ENCODE peak calls at places on chromosomes 13 and 19, in nine cellular contexts. One of them, this sample, is unnamed.
A peak's percentile ranks its signal among the peaks of the same experiment; 100 is the strongest.

GRCh38 chr13:74064805-74065204 is 69.4 kb downstream of the KLF12 start:
- DNase-seq in SJCRH30: no peak
- DNase-seq in NCI-H2107: no peak
- DNase-seq in fibroblast of the aortic adventitia: no peak
- DNase-seq in CD4-positive, CD25-positive, alpha-beta regulatory T cell: no peak
- DNase-seq in GM04504: no peak
- DNase-seq in ELF-1: no peak
- DNase-seq in stimulated activated CD4-positive, alpha-beta T cell treated with anti-CD3 and anti-CD28 coated beads, Interleukin-4, amount 100 ng/mL, for 4 hours: no peak
- DNase-seq in NCI-H2081: no peak
- DNase-seq in this sample: no peak

GRCh38 chr13:33349996-33350826 is 64.7 kb upstream of the STARD13 start:
- DNase-seq in SJCRH30: peak; percentile 76
- DNase-seq in NCI-H2107: no peak
- DNase-seq in fibroblast of the aortic adventitia: peak; percentile 37
- DNase-seq in CD4-positive, CD25-positive, alpha-beta regulatory T cell: no peak
- DNase-seq in GM04504: no peak
- DNase-seq in ELF-1: peak; percentile 10
- DNase-seq in stimulated activated CD4-positive, alpha-beta T cell treated with anti-CD3 and anti-CD28 coated beads, Interleukin-4, amount 100 ng/mL, for 4 hours: no peak
- DNase-seq in NCI-H2081: no peak
- DNase-seq in this sample: no peak

GRCh38 chr13:114315074-114315785 is 927 bp downstream of the CHAMP1 start:
- DNase-seq in SJCRH30: no peak
- DNase-seq in NCI-H2107: no peak
- DNase-seq in fibroblast of the aortic adventitia: no peak
- DNase-seq in CD4-positive, CD25-positive, alpha-beta regulatory T cell: peak; percentile 44
- DNase-seq in GM04504: no peak
- DNase-seq in ELF-1: no peak
- DNase-seq in stimulated activated CD4-positive, alpha-beta T cell treated with anti-CD3 and anti-CD28 coated beads, Interleukin-4, amount 100 ng/mL, for 4 hours: no peak
- DNase-seq in NCI-H2081: no peak
- DNase-seq in this sample: no peak

GRCh38 chr19:13024958-13025653 is 29.8 kb downstream of the NFIX start:
- DNase-seq in SJCRH30: no peak
- DNase-seq in NCI-H2107: no peak
- DNase-seq in fibroblast of the aortic adventitia: no peak
- DNase-seq in CD4-positive, CD25-positive, alpha-beta regulatory T cell: no peak
- DNase-seq in GM04504: no peak
- DNase-seq in ELF-1: peak; percentile 48
- DNase-seq in stimulated activated CD4-positive, alpha-beta T cell treated with anti-CD3 and anti-CD28 coated beads, Interleukin-4, amount 100 ng/mL, for 4 hours: no peak
- DNase-seq in NCI-H2081: peak; percentile 46
- DNase-seq in this sample: no peak

GRCh38 chr13:114038211-114038613 is 64.3 kb upstream of the C13orf46 start:
- DNase-seq in SJCRH30: peak; percentile 59
- DNase-seq in NCI-H2107: no peak
- DNase-seq in fibroblast of the aortic adventitia: no peak
- DNase-seq in CD4-positive, CD25-positive, alpha-beta regulatory T cell: no peak
- DNase-seq in GM04504: peak; percentile 28
- DNase-seq in ELF-1: no peak
- DNase-seq in stimulated activated CD4-positive, alpha-beta T cell treated with anti-CD3 and anti-CD28 coated beads, Interleukin-4, amount 100 ng/mL, for 4 hours: no peak
- DNase-seq in NCI-H2081: no peak
- DNase-seq in this sample: no peak

GRCh38 chr19:5142725-5143097 is 173.8 kb downstream of the KDM4B start:
- DNase-seq in SJCRH30: no peak
- DNase-seq in NCI-H2107: no peak
- DNase-seq in fibroblast of the aortic adventitia: no peak
- DNase-seq in CD4-positive, CD25-positive, alpha-beta regulatory T cell: no peak
- DNase-seq in GM04504: no peak
- DNase-seq in ELF-1: no peak
- DNase-seq in stimulated activated CD4-positive, alpha-beta T cell treated with anti-CD3 and anti-CD28 coated beads, Interleukin-4, amount 100 ng/mL, for 4 hours: no peak
- DNase-seq in NCI-H2081: no peak
- DNase-seq in this sample: no peak

GRCh38 chr19:17112700-17113099 is 37.1 kb downstream of the MYO9B start:
- DNase-seq in SJCRH30: no peak
- DNase-seq in NCI-H2107: no peak
- DNase-seq in fibroblast of the aortic adventitia: no peak
- DNase-seq in CD4-positive, CD25-positive, alpha-beta regulatory T cell: no peak
- DNase-seq in GM04504: no peak
- DNase-seq in ELF-1: no peak
- DNase-seq in stimulated activated CD4-positive, alpha-beta T cell treated with anti-CD3 and anti-CD28 coated beads, Interleukin-4, amount 100 ng/mL, for 4 hours: no peak
- DNase-seq in NCI-H2081: no peak
- DNase-seq in this sample: no peak

GRCh38 chr19:29617336-29618266 is 11.5 kb downstream of the POP4 start:
- DNase-seq in SJCRH30: no peak
- DNase-seq in NCI-H2107: no peak
- DNase-seq in fibroblast of the aortic adventitia: no peak
- DNase-seq in CD4-positive, CD25-positive, alpha-beta regulatory T cell: no peak
- DNase-seq in GM04504: no peak
- DNase-seq in ELF-1: no peak
- DNase-seq in stimulated activated CD4-positive, alpha-beta T cell treated with anti-CD3 and anti-CD28 coated beads, Interleukin-4, amount 100 ng/mL, for 4 hours: no peak
- DNase-seq in NCI-H2081: no peak
- DNase-seq in this sample: no peak

GRCh38 chr19:2050349-2050990 is 574 bp downstream of the MKNK2 start:
- DNase-seq in SJCRH30: no peak
- DNase-seq in NCI-H2107: no peak
- DNase-seq in fibroblast of the aortic adventitia: no peak
- DNase-seq in CD4-positive, CD25-positive, alpha-beta regulatory T cell: no peak
- DNase-seq in GM04504: no peak
- DNase-seq in ELF-1: no peak
- DNase-seq in stimulated activated CD4-positive, alpha-beta T cell treated with anti-CD3 and anti-CD28 coated beads, Interleukin-4, amount 100 ng/mL, for 4 hours: no peak
- DNase-seq in NCI-H2081: no peak
- DNase-seq in this sample: no peak

GRCh38 chr19:18541992-18542935 is 1.1 kb downstream of the FKBP8 start:
- DNase-seq in SJCRH30: no peak
- DNase-seq in NCI-H2107: no peak
- DNase-seq in fibroblast of the aortic adventitia: no peak
- DNase-seq in CD4-positive, CD25-positive, alpha-beta regulatory T cell: no peak
- DNase-seq in GM04504: no peak
- DNase-seq in ELF-1: no peak
- DNase-seq in stimulated activated CD4-positive, alpha-beta T cell treated with anti-CD3 and anti-CD28 coated beads, Interleukin-4, amount 100 ng/mL, for 4 hours: no peak
- DNase-seq in NCI-H2081: no peak
- DNase-seq in this sample: no peak

GRCh38 chr19:41586064-41586463 is 10.1 kb downstream of the CEACAM21 start:
- DNase-seq in SJCRH30: no peak
- DNase-seq in NCI-H2107: no peak
- DNase-seq in fibroblast of the aortic adventitia: no peak
- DNase-seq in CD4-positive, CD25-positive, alpha-beta regulatory T cell: no peak
- DNase-seq in GM04504: no peak
- DNase-seq in ELF-1: no peak
- DNase-seq in stimulated activated CD4-positive, alpha-beta T cell treated with anti-CD3 and anti-CD28 coated beads, Interleukin-4, amount 100 ng/mL, for 4 hours: no peak
- DNase-seq in NCI-H2081: no peak
- DNase-seq in this sample: no peak

GRCh38 chr19:46466536-46467199 is 4.7 kb downstream of the PNMA8A start:
- DNase-seq in SJCRH30: no peak
- DNase-seq in NCI-H2107: no peak
- DNase-seq in fibroblast of the aortic adventitia: peak; percentile 90
- DNase-seq in CD4-positive, CD25-positive, alpha-beta regulatory T cell: no peak
- DNase-seq in GM04504: peak; percentile 62
- DNase-seq in ELF-1: no peak
- DNase-seq in stimulated activated CD4-positive, alpha-beta T cell treated with anti-CD3 and anti-CD28 coated beads, Interleukin-4, amount 100 ng/mL, for 4 hours: no peak
- DNase-seq in NCI-H2081: no peak
- DNase-seq in this sample: peak; percentile 62

GRCh38 chr19:10404888-10405808 is 1.8 kb upstream of the CDC37 start:
- DNase-seq in SJCRH30: no peak
- DNase-seq in NCI-H2107: no peak
- DNase-seq in fibroblast of the aortic adventitia: no peak
- DNase-seq in CD4-positive, CD25-positive, alpha-beta regulatory T cell: no peak
- DNase-seq in GM04504: no peak
- DNase-seq in ELF-1: no peak
- DNase-seq in stimulated activated CD4-positive, alpha-beta T cell treated with anti-CD3 and anti-CD28 coated beads, Interleukin-4, amount 100 ng/mL, for 4 hours: peak; percentile 43
- DNase-seq in NCI-H2081: no peak
- DNase-seq in this sample: no peak

GRCh38 chr19:11416346-11417052 is 2.6 kb downstream of the RGL3 start:
- DNase-seq in SJCRH30: no peak
- DNase-seq in NCI-H2107: no peak
- DNase-seq in fibroblast of the aortic adventitia: no peak
- DNase-seq in CD4-positive, CD25-positive, alpha-beta regulatory T cell: no peak
- DNase-seq in GM04504: no peak
- DNase-seq in ELF-1: no peak
- DNase-seq in stimulated activated CD4-positive, alpha-beta T cell treated with anti-CD3 and anti-CD28 coated beads, Interleukin-4, amount 100 ng/mL, for 4 hours: no peak
- DNase-seq in NCI-H2081: no peak
- DNase-seq in this sample: no peak

GRCh38 chr13:72314210-72314609 is 413.2 kb downstream of the MZT1 start:
- DNase-seq in SJCRH30: no peak
- DNase-seq in NCI-H2107: no peak
- DNase-seq in fibroblast of the aortic adventitia: no peak
- DNase-seq in CD4-positive, CD25-positive, alpha-beta regulatory T cell: no peak
- DNase-seq in GM04504: no peak
- DNase-seq in ELF-1: no peak
- DNase-seq in stimulated activated CD4-positive, alpha-beta T cell treated with anti-CD3 and anti-CD28 coated beads, Interleukin-4, amount 100 ng/mL, for 4 hours: no peak
- DNase-seq in NCI-H2081: no peak
- DNase-seq in this sample: no peak

GRCh38 chr13:112204881-112205327 is 138.0 kb downstream of the SOX1 start:
- DNase-seq in SJCRH30: no peak
- DNase-seq in NCI-H2107: no peak
- DNase-seq in fibroblast of the aortic adventitia: no peak
- DNase-seq in CD4-positive, CD25-positive, alpha-beta regulatory T cell: no peak
- DNase-seq in GM04504: no peak
- DNase-seq in ELF-1: peak; percentile 84
- DNase-seq in stimulated activated CD4-positive, alpha-beta T cell treated with anti-CD3 and anti-CD28 coated beads, Interleukin-4, amount 100 ng/mL, for 4 hours: no peak
- DNase-seq in NCI-H2081: no peak
- DNase-seq in this sample: no peak

GRCh38 chr13:111943229-111943795 is 123.6 kb upstream of the SOX1 start:
- DNase-seq in SJCRH30: no peak
- DNase-seq in NCI-H2107: peak; percentile 56
- DNase-seq in fibroblast of the aortic adventitia: no peak
- DNase-seq in CD4-positive, CD25-positive, alpha-beta regulatory T cell: no peak
- DNase-seq in GM04504: no peak
- DNase-seq in ELF-1: peak; percentile 33
- DNase-seq in stimulated activated CD4-positive, alpha-beta T cell treated with anti-CD3 and anti-CD28 coated beads, Interleukin-4, amount 100 ng/mL, for 4 hours: no peak
- DNase-seq in NCI-H2081: no peak
- DNase-seq in this sample: no peak

GRCh38 chr19:35299523-35300339 is 7.8 kb downstream of the MAG start:
- DNase-seq in SJCRH30: no peak
- DNase-seq in NCI-H2107: no peak
- DNase-seq in fibroblast of the aortic adventitia: no peak
- DNase-seq in CD4-positive, CD25-positive, alpha-beta regulatory T cell: no peak
- DNase-seq in GM04504: no peak
- DNase-seq in ELF-1: no peak
- DNase-seq in stimulated activated CD4-positive, alpha-beta T cell treated with anti-CD3 and anti-CD28 coated beads, Interleukin-4, amount 100 ng/mL, for 4 hours: no peak
- DNase-seq in NCI-H2081: no peak
- DNase-seq in this sample: no peak

GRCh38 chr19:18295034-18295451 is 13.6 kb upstream of the JUND start:
- DNase-seq in SJCRH30: no peak
- DNase-seq in NCI-H2107: no peak
- DNase-seq in fibroblast of the aortic adventitia: no peak
- DNase-seq in CD4-positive, CD25-positive, alpha-beta regulatory T cell: no peak
- DNase-seq in GM04504: no peak
- DNase-seq in ELF-1: no peak
- DNase-seq in stimulated activated CD4-positive, alpha-beta T cell treated with anti-CD3 and anti-CD28 coated beads, Interleukin-4, amount 100 ng/mL, for 4 hours: no peak
- DNase-seq in NCI-H2081: no peak
- DNase-seq in this sample: no peak

GRCh38 chr19:45717983-45718650 is 12.6 kb downstream of the FBXO46 start:
- DNase-seq in SJCRH30: no peak
- DNase-seq in NCI-H2107: no peak
- DNase-seq in fibroblast of the aortic adventitia: no peak
- DNase-seq in CD4-positive, CD25-positive, alpha-beta regulatory T cell: no peak
- DNase-seq in GM04504: no peak
- DNase-seq in ELF-1: no peak
- DNase-seq in stimulated activated CD4-positive, alpha-beta T cell treated with anti-CD3 and anti-CD28 coated beads, Interleukin-4, amount 100 ng/mL, for 4 hours: no peak
- DNase-seq in NCI-H2081: no peak
- DNase-seq in this sample: no peak

GRCh38 chr19:23981863-23982262 is 67.2 kb downstream of the ZNF726 start:
- DNase-seq in SJCRH30: no peak
- DNase-seq in NCI-H2107: no peak
- DNase-seq in fibroblast of the aortic adventitia: no peak
- DNase-seq in CD4-positive, CD25-positive, alpha-beta regulatory T cell: no peak
- DNase-seq in GM04504: no peak
- DNase-seq in ELF-1: no peak
- DNase-seq in stimulated activated CD4-positive, alpha-beta T cell treated with anti-CD3 and anti-CD28 coated beads, Interleukin-4, amount 100 ng/mL, for 4 hours: no peak
- DNase-seq in NCI-H2081: no peak
- DNase-seq in this sample: no peak

GRCh38 chr13:21011378-21011777 is 50.0 kb downstream of the LATS2 start:
- DNase-seq in SJCRH30: no peak
- DNase-seq in NCI-H2107: no peak
- DNase-seq in fibroblast of the aortic adventitia: peak; percentile 38
- DNase-seq in CD4-positive, CD25-positive, alpha-beta regulatory T cell: no peak
- DNase-seq in GM04504: no peak
- DNase-seq in ELF-1: no peak
- DNase-seq in stimulated activated CD4-positive, alpha-beta T cell treated with anti-CD3 and anti-CD28 coated beads, Interleukin-4, amount 100 ng/mL, for 4 hours: no peak
- DNase-seq in NCI-H2081: no peak
- DNase-seq in this sample: no peak

This sample was measured in BJ.